ENCODE peak calls at places on chromosomes 5 and 9, in six cellular contexts. G is activated T-helper 9 cell treated with anti-CD3 and anti-CD28 coated beads, Interleukin-2, amount 50 U/mL, for 16 hours; O is ureter; A is non-pigmented ciliary epithelial cell; I is amygdala; Y is T-cell. T is an unnamed sample.

GRCh38 chr9:128706671-128707381 is 4.5 kb downstream of the PKN3 start:
- DNase-seq in G (no peak), O (no peak), A (no peak), I (no peak), Y (no peak), T (no peak)

GRCh38 chr9:27352457-27353188 is 55.7 kb upstream of the EQTN start:
- DNase-seq in G (no peak), O (no peak), A (no peak), I (peak), Y (no peak), T (no peak)

GRCh38 chr5:73974871-73975351 is 348.9 kb downstream of the ARHGEF28 start:
- DNase-seq in G (no peak), O (no peak), A (no peak), I (no peak), Y (no peak), T (no peak)

GRCh38 chr5:133944263-133945230 is 23.9 kb downstream of the C5orf15 start:
- DNase-seq in G (no peak), O (peak), A (no peak), I (peak), Y (no peak), T (no peak)

GRCh38 chr9:14616188-14616982 is 76.8 kb downstream of the ZDHHC21 start:
- DNase-seq in G (no peak), O (no peak), A (peak), I (no peak), Y (no peak), T (no peak)

GRCh38 chr9:37550781-37551180 is 25.4 kb downstream of the FBXO10 start:
- DNase-seq in G (no peak), O (no peak), A (no peak), I (no peak), Y (no peak), T (no peak)

GRCh38 chr5:133336969-133337410 is 275.4 kb downstream of the FSTL4 start:
- DNase-seq in G (no peak), O (no peak), A (no peak), I (no peak), Y (no peak), T (no peak)

GRCh38 chr5:131000289-131000688 is 164.8 kb downstream of the HINT1 start:
- DNase-seq in G (no peak), O (no peak), A (no peak), I (no peak), Y (no peak), T (no peak)

GRCh38 chr9:113516840-113517577 is 53.5 kb downstream of the RGS3 start:
- DNase-seq in G (peak), O (no peak), A (no peak), I (no peak), Y (peak), T (peak)

GRCh38 chr5:36734422-36734821 is 128.0 kb downstream of the SLC1A3 start:
- DNase-seq in G (no peak), O (no peak), A (peak), I (no peak), Y (no peak), T (no peak)

GRCh38 chr5:4994994-4995393 is 145.1 kb upstream of the ADAMTS16 start:
- DNase-seq in G (no peak), O (no peak), A (peak), I (no peak), Y (no peak), T (no peak)

GRCh38 chr9:91159664-91160121 is 202.0 kb downstream of the AUH start:
- DNase-seq in G (no peak), O (no peak), A (no peak), I (no peak), Y (no peak), T (no peak)

GRCh38 chr9:110351009-110351467 is 13.4 kb upstream of the TXNDC8 start:
- DNase-seq in G (no peak), O (peak), A (peak), I (no peak), Y (no peak), T (no peak)

GRCh38 chr9:71681708-71682268 is 86.5 kb downstream of the CEMIP2 start:
- DNase-seq in G (no peak), O (no peak), A (peak), I (no peak), Y (no peak), T (no peak)

GRCh38 chr5:52419357-52419756 is 368.4 kb upstream of the ITGA1 start:
- DNase-seq in G (no peak), O (no peak), A (no peak), I (no peak), Y (no peak), T (no peak)

GRCh38 chr5:171418982-171419662 is at the start of gene FGF18:
- DNase-seq in G (no peak), O (no peak), A (no peak), I (no peak), Y (no peak), T (peak)

GRCh38 chr5:69484891-69485290 is 7.7 kb upstream of the OCLN start:
- DNase-seq in G (no peak), O (no peak), A (no peak), I (no peak), Y (no peak), T (no peak)

GRCh38 chr9:88270398-88270797 is 117.8 kb upstream of the SPIN1 start:
- DNase-seq in G (no peak), O (no peak), A (no peak), I (no peak), Y (no peak), T (no peak)

GRCh38 chr5:179974281-179974945 is 66.7 kb upstream of the TBC1D9B start:
- DNase-seq in G (no peak), O (no peak), A (no peak), I (no peak), Y (no peak), T (no peak)

GRCh38 chr9:99000480-99001395 is 57.0 kb downstream of the COL15A1 start:
- DNase-seq in G (peak), O (peak), A (no peak), I (peak), Y (peak), T (peak)

GRCh38 chr5:74016373-74016772 is 390.4 kb downstream of the ARHGEF28 start:
- DNase-seq in G (no peak), O (no peak), A (no peak), I (no peak), Y (no peak), T (no peak)

GRCh38 chr5:145236127-145236526 is 599.0 kb downstream of the PRELID2 start:
- DNase-seq in G (no peak), O (no peak), A (no peak), I (no peak), Y (no peak), T (no peak)

GRCh38 chr5:154836225-154836624 is 14.2 kb downstream of the FAXDC2 start:
- DNase-seq in G (no peak), O (no peak), A (no peak), I (no peak), Y (no peak), T (no peak)

GRCh38 chr5:169128679-169129078 is 172.3 kb downstream of the SLIT3 start:
- DNase-seq in G (no peak), O (no peak), A (no peak), I (no peak), Y (no peak), T (no peak)

GRCh38 chr9:70921126-70921525 is 200.3 kb downstream of the TRPM3 start:
- DNase-seq in G (no peak), O (no peak), A (peak), I (no peak), Y (no peak), T (no peak)

GRCh38 chr5:78335976-78336375 is 24.4 kb upstream of the SCAMP1 start:
- DNase-seq in G (no peak), O (no peak), A (no peak), I (no peak), Y (no peak), T (no peak)

GRCh38 chr5:73067213-73067612 is 53.2 kb upstream of the TMEM171 start:
- DNase-seq in G (no peak), O (no peak), A (no peak), I (no peak), Y (no peak), T (no peak)

GRCh38 chr5:175418252-175418651 is 25.7 kb downstream of the DRD1 start:
- DNase-seq in G (no peak), O (no peak), A (no peak), I (no peak), Y (no peak), T (no peak)

GRCh38 chr5:1131726-1132125 is 19.9 kb upstream of the SLC12A7 start:
- DNase-seq in G (no peak), O (no peak), A (no peak), I (no peak), Y (no peak), T (no peak)

GRCh38 chr9:133818444-133818843 is 80.3 kb upstream of the SARDH start:
- DNase-seq in G (no peak), O (no peak), A (no peak), I (no peak), Y (no peak), T (no peak)

GRCh38 chr5:980001-980588 is 28.5 kb upstream of the NKD2 start:
- DNase-seq in G (no peak), O (peak), A (no peak), I (no peak), Y (no peak), T (no peak)

GRCh38 chr5:142881076-142881466 is 110.9 kb downstream of the ARHGAP26 start:
- DNase-seq in G (no peak), O (no peak), A (peak), I (no peak), Y (no peak), T (no peak)

GRCh38 chr5:97554992-97555981 is 372.2 kb upstream of the RIOK2 start:
- DNase-seq in G (no peak), O (no peak), A (peak), I (peak), Y (no peak), T (no peak)

GRCh38 chr5:125140855-125141254 is 394.4 kb upstream of the ZNF608 start:
- DNase-seq in G (no peak), O (no peak), A (no peak), I (no peak), Y (no peak), T (no peak)

GRCh38 chr5:1059884-1060263 is 51.3 kb downstream of the NKD2 start:
- DNase-seq in G (no peak), O (no peak), A (no peak), I (no peak), Y (no peak), T (no peak)

GRCh38 chr5:141968914-141969608 is at the start of gene RNF14:
- DNase-seq in G (peak), O (peak), A (peak), I (peak), Y (peak), T (peak)

GRCh38 chr5:126624534-126624933 is 23.8 kb downstream of the PHAX start:
- DNase-seq in G (no peak), O (no peak), A (peak), I (no peak), Y (no peak), T (no peak)

GRCh38 chr9:16289639-16290038 is 580.8 kb downstream of the BNC2 start:
- DNase-seq in G (no peak), O (no peak), A (no peak), I (no peak), Y (no peak), T (no peak)

GRCh38 chr5:94849821-94850736 is 231.6 kb downstream of the SLF1 start:
- DNase-seq in G (no peak), O (no peak), A (peak), I (peak), Y (peak), T (peak)